ENCODE peak calls at places on chromosomes 1 and 21, in seven cellular contexts. I, G, F, C, A, N and O are unnamed samples.

GRCh38 chr1:227781314-227781930 is 34.1 kb upstream of the PRSS38 start:
- DNase-seq in I (no peak), G (no peak), F (no peak), C (no peak), A (no peak), N (no peak), O (no peak)

GRCh38 chr21:31772674-31773555 is 41.0 kb upstream of the SCAF4 start:
- DNase-seq in I (no peak), G (no peak), F (no peak), C (no peak), A (no peak), N (no peak), O (no peak)

GRCh38 chr1:161037661-161038522 is 872 bp downstream of the TSTD1 start:
- DNase-seq in I (no peak), G (no peak), F (no peak), C (no peak), A (no peak), N (no peak), O (no peak)

GRCh38 chr1:213573648-213574009 is 414.1 kb upstream of the PROX1 start:
- DNase-seq in I (no peak), G (no peak), F (no peak), C (no peak), A (no peak), N (no peak), O (no peak)

GRCh38 chr1:42737257-42737656 is 2.8 kb downstream of the CLDN19 start:
- DNase-seq in I (no peak), G (no peak), F (no peak), C (no peak), A (no peak), N (no peak), O (no peak)

GRCh38 chr1:36162680-36163079 is 6.7 kb downstream of the MAP7D1 start:
- DNase-seq in I (no peak), G (no peak), F (no peak), C (no peak), A (no peak), N (no peak), O (no peak)

GRCh38 chr1:33007190-33008050 is 29.3 kb downstream of the AK2 start:
- DNase-seq in I (no peak), G (no peak), F (no peak), C (peak), A (peak), N (peak), O (no peak)

GRCh38 chr1:88877911-88878310 is 13.5 kb downstream of the GTF2B start:
- DNase-seq in I (no peak), G (no peak), F (no peak), C (no peak), A (no peak), N (no peak), O (no peak)

GRCh38 chr1:179831852-179832699 is 45.5 kb downstream of the TOR1AIP2 start:
- DNase-seq in I (no peak), G (no peak), F (no peak), C (no peak), A (no peak), N (peak), O (no peak)